ENCODE peak calls at places on chromosomes 6 and 20, in six cellular contexts. T is H9, C is astrocyte, J is OCI-LY7, E is K562, P is hepatocyte. L is an unnamed sample. For H3K79me2, the result is how much of the 10 kb centered on the place peaks cover.

GRCh38 chr20:24017160-24017761 is 28.7 kb upstream of the GGTLC1 start:
- DNase-seq in T (no peak), J (no peak), C (no peak), E (no peak), P (no peak), L (no peak)

GRCh38 chr6:42629845-42630244 is 66.0 kb downstream of the UBR2 start:
- DNase-seq in C (no peak), E (no peak), T (no peak), P (no peak), J (no peak), L (no peak)

GRCh38 chr6:157648561-157648960 is 174.5 kb upstream of the SNX9 start:
- DNase-seq in T (no peak), P (no peak), J (no peak), E (no peak), C (peak), L (no peak)

GRCh38 chr6:107458687-107459282 is 579 bp downstream of the PDSS2 start:
- DNase-seq in E (peak), P (peak), J (peak), T (peak), C (peak), L (peak)

GRCh38 chr6:155224031-155224451 is 39.8 kb upstream of the CLDN20 start:
- DNase-seq in E (no peak), J (no peak), T (no peak), P (peak), C (peak), L (no peak)

GRCh38 chr20:36773548-36774242 is at the start of gene DSN1:
- DNase-seq in E (peak), T (peak), C (peak), J (peak), P (peak), L (peak)

GRCh38 chr6:29631209-29631810 is 1.7 kb downstream of the GABBR1 start:
- DNase-seq in P (peak), E (peak), C (peak), T (peak), J (no peak), L (no peak)

GRCh38 chr6:70371454-70372105 is 41.7 kb upstream of the FAM135A start:
- DNase-seq in P (peak), T (no peak), E (peak), C (peak), J (peak), L (peak)

GRCh38 chr20:19478320-19478719 is 265.9 kb downstream of the SLC24A3 start:
- DNase-seq in C (no peak), J (no peak), P (no peak), E (no peak), T (no peak), L (no peak)

GRCh38 chr20:9699181-9699580 is 139.7 kb downstream of the PAK5 start:
- DNase-seq in E (no peak), C (no peak), P (no peak), T (no peak), J (no peak), L (no peak)

GRCh38 chr6:142026471-142026870 is 106.3 kb upstream of the GJE1 start:
- DNase-seq in P (no peak), J (no peak), C (no peak), E (no peak), T (no peak), L (no peak)

GRCh38 chr6:27814665-27815424 is 97.4 kb downstream of the OR2B2 start:
- DNase-seq in P (peak), T (peak), C (peak), J (peak), E (no peak), L (no peak)

GRCh38 chr6:133170602-133171001 is 70.6 kb upstream of the EYA4 start:
- DNase-seq in J (no peak), C (no peak), P (no peak), T (no peak), E (no peak), L (no peak)

GRCh38 chr6:71250050-71250689 is 38.4 kb upstream of the OGFRL1 start:
- DNase-seq in T (no peak), E (no peak), C (peak), P (no peak), J (peak), L (peak)

GRCh38 chr6:141587482-141588266 is 545.1 kb upstream of the GJE1 start:
- DNase-seq in C (peak), J (no peak), E (no peak), T (no peak), P (no peak), L (no peak)

GRCh38 chr6:99013145-99013544 is 65.4 kb upstream of the FBXL4 start:
- DNase-seq in C (peak), T (no peak), J (no peak), E (no peak), P (peak), L (no peak)

GRCh38 chr6:38612386-38612965 is 27.3 kb downstream of the BTBD9 start:
- DNase-seq in E (no peak), T (no peak), J (no peak), C (peak), P (no peak), L (no peak)

GRCh38 chr6:13453771-13454251 is 33.6 kb downstream of the GFOD1 start:
- DNase-seq in C (peak), P (no peak), E (no peak), J (no peak), T (no peak), L (no peak)

GRCh38 chr6:97160280-97160679 is 122.7 kb downstream of the MMS22L start:
- DNase-seq in T (no peak), P (no peak), C (peak), E (peak), J (no peak), L (no peak)

GRCh38 chr6:16563628-16564240 is 197.5 kb downstream of the ATXN1 start:
- DNase-seq in C (no peak), E (no peak), J (no peak), P (no peak), T (no peak), L (no peak)

GRCh38 chr6:32763417-32763816 is at the start of gene HLA-DQB2:
- DNase-seq in P (no peak), J (peak), T (no peak), C (peak), E (no peak), L (no peak)

GRCh38 chr6:95547043-95547442 is 30.3 kb upstream of the MANEA start:
- DNase-seq in P (no peak), C (no peak), E (no peak), T (no peak), J (no peak), L (no peak)

GRCh38 chr6:72580281-72580940 is 41.5 kb upstream of the KCNQ5 start:
- DNase-seq in C (peak), E (peak), P (peak), J (peak), T (peak), L (peak)

GRCh38 chr20:2836035-2836434 is 4.4 kb downstream of the PCED1A start:
- DNase-seq in T (no peak), P (no peak), J (no peak), C (no peak), E (no peak), L (no peak)

GRCh38 chr6:138403801-138404665 is at the start of gene HEBP2:
- DNase-seq in T (peak), E (peak), C (peak), P (peak), J (peak), L (peak)

GRCh38 chr6:34514593-34515472 is 41.3 kb downstream of the SPDEF start:
- DNase-seq in E (peak), T (peak), P (peak), J (no peak), C (peak), L (no peak)

GRCh38 chr20:62891111-62891510 is 29.5 kb upstream of the TCFL5 start:
- DNase-seq in P (no peak), J (no peak), E (no peak), T (no peak), C (no peak), L (no peak)

GRCh38 chr20:62617711-62618483 is 24.4 kb upstream of the SLCO4A1 start:
- DNase-seq in C (no peak), J (peak), E (no peak), P (no peak), T (no peak), L (no peak)

GRCh38 chr6:7331452-7331851 is 18.5 kb upstream of the SSR1 start:
- DNase-seq in P (no peak), J (no peak), C (no peak), E (no peak), T (no peak), L (no peak)

GRCh38 chr6:149888659-149889058 is 9.3 kb downstream of the RAET1E start:
- DNase-seq in C (peak), P (no peak), E (no peak), T (no peak), J (no peak), L (no peak)

GRCh38 chr6:37057678-37058077 is 52.2 kb downstream of the FGD2 start:
- DNase-seq in J (no peak), T (no peak), C (no peak), E (no peak), P (no peak), L (no peak)

GRCh38 chr6:67896476-67896875 is 738.6 kb upstream of the ADGRB3 start:
- DNase-seq in P (no peak), E (no peak), T (no peak), J (no peak), C (no peak), L (no peak)

GRCh38 chr6:2766767-2767314 is 1.6 kb downstream of the WRNIP1 start:
- DNase-seq in J (no peak), T (no peak), P (no peak), C (no peak), E (no peak), L (no peak)

GRCh38 chr20:31915491-31916280 is 36.2 kb downstream of the PDRG1 start:
- DNase-seq in P (no peak), C (no peak), T (no peak), J (no peak), E (no peak), L (no peak)

DNA sequence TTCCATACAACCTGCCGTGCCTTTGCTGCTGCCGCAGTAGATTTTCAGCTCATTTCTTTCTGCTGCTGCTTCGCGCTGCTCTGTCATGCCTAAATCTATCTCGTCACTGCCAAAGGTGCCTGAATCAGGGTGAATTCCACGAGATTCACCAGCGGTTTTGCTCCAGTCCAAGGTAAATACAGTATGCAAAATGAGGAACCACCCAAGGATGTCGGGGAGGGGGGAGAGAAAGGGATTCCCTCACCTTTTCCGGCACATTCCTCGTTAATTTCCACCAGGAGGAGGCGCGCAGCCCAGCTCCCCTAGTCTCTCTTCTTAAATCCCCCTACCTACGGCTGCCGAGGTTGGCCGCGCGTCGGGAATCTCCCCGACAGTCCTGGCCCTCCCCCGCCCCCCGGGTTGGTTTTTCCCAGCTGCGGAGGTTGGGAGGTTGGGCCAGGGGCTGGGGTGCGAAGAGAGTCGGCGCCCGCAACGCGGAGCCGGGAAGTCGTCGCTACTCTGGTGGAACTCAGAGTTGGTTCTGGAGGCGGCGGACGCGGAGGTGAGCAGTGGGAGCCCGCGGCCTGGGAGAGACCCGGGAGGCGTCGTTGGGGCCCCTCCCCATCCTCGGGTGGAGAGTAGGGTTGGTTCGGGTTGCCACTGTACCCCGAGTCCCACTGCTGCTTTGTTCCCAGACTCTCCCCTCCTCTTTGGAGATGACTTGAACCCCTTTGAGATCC is at the start of gene TPBG:
- DNase-seq in J (no peak), T (peak), C (peak), E (peak), P (peak), L (no peak)
- H3K79me2 ChIP-seq in J (under half), T (under half), C (under half), E (under half), P (under half), L (under half)

DNA sequence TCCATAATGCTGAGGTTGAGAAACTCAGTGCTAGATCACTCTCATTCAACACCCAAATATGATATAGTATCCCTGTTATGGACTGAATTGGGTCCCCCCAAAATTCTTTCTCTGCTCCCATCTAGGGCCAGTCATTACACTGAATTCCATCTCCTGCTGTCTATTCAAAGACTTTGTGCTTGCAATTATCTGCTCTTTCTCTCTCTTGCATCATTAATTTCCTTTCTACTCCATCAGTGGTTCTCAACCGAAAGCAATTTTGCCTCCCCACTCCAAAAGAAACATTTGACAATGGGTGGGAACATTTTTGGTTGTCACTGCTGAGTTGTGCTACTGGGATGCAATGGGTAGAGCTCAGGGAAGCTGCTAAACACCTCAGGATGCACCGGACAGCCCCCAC is 271.5 kb upstream of the CDYL start:
- DNase-seq in E (no peak), C (no peak), T (no peak), P (no peak), J (no peak), L (no peak)
- H3K27ac ChIP-seq in E (no peak), C (no peak), T (no peak), P (no peak), J (no peak), L (no peak)

GRCh38 chr6:124977067-124977908 is 15.1 kb downstream of the RNF217 start:
- DNase-seq in E (no peak), C (peak), T (no peak), J (no peak), P (peak), L (no peak)
- H3K79me2 ChIP-seq in E (half or more), C (half or more), T (under half), J (under half), P (half or more), L (under half)

GRCh38 chr6:136466789-136467585 is 83.2 kb downstream of the MAP7 start:
- DNase-seq in J (no peak), P (no peak), C (no peak), T (no peak), E (no peak), L (no peak)
- H3K27ac ChIP-seq in J (no peak), P (no peak), C (no peak), T (no peak), E (no peak), L (no peak)

DNA sequence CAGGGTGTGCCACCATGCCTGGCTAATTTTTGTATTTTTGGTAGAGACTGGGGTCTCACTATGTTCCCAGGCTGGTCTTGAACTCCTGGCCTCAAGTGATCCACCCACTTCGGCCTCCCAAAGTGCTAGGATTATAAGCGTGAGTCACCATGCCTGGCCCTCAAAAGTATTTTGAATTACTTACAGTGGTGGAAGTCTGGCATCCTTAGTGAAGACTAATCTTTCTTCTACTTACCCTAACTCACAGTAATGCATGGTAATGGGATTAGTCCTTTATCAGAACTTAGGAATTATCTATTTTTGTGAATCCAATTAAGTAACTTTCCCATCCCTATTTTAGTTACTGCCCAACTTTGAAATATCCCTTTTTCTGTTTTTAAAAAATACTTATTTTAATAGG is 3.9 kb downstream of the RWDD1 start:
- DNase-seq in C (no peak), P (no peak), T (no peak), E (no peak), J (no peak), L (no peak)
- H3K79me2 ChIP-seq in C (half or more), P (half or more), T (under half), E (half or more), J (half or more), L (half or more)

GRCh38 chr6:166927240-166927941 is 29.0 kb downstream of the RNASET2 start:
- DNase-seq in E (no peak), J (no peak), P (no peak), C (no peak), T (no peak), L (no peak)

GRCh38 chr6:166927942-166928643 is 28.3 kb downstream of the RNASET2 start:
- DNase-seq in J (no peak), T (no peak), E (no peak), P (no peak), C (no peak), L (no peak)

GRCh38 chr6:166929534-166930189 is 26.7 kb downstream of the RNASET2 start:
- DNase-seq in E (no peak), T (no peak), J (peak), P (no peak), C (no peak), L (no peak)

GRCh38 chr6:166930354-166930891 is 25.9 kb downstream of the RNASET2 start:
- DNase-seq in E (no peak), J (no peak), T (no peak), C (no peak), P (no peak), L (no peak)

DNA sequence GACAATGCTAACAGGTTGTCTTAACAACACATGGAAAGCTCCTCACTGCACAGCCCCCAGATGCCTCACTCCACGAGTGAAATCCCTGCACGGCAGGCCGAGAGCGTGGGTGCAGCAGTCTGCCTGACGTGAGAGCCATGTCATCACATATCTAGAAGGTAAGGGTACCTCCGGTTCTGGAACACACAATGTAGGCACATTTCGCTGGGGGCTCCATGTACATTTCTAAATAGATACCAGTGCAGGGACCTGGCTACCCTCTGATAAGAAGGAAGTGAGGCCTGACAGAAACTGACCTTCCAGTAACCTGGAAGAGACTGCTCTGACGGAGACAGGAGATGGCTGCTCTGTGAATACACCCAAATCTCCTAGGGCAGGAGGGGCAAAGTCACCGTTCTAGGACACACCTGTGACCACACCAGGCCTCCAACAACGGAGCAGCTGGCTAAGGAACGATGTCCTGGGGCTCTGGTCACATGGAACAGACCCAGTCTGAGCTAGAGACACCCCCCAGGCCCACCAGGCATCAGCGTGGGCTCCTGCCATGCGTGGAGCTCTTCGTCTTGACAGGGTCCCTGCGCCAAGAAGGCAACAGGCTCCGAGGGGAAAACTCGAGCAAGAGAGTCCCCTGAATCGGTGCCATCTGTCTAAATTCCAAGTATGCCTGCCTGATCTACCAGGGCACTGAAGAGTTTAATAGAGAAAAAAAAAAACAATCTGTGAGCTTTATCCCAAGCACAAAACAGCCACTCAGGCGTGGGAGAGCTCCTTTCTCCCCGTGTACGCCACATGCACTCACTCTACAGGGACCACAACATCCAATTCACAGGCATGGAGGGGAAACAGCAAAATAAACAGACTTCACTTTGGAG is 27.5 kb downstream of the RNASET2 start:
- DNase-seq in E (no peak), P (no peak), C (no peak), J (no peak), T (no peak), L (no peak)
- H3K27ac ChIP-seq in E (no peak), P (no peak), C (no peak), J (no peak), T (no peak), L (no peak)

GRCh38 chr20:44171775-44172571 is 15.0 kb downstream of the JPH2 start:
- DNase-seq in C (no peak), E (no peak), T (no peak), P (no peak), J (no peak), L (no peak)

GRCh38 chr20:44173846-44174245 is 13.1 kb downstream of the JPH2 start:
- DNase-seq in E (no peak), J (no peak), T (no peak), P (no peak), C (no peak), L (no peak)

GRCh38 chr20:44170796-44171410 is 16.1 kb downstream of the JPH2 start:
- DNase-seq in E (no peak), C (no peak), P (no peak), T (no peak), J (no peak), L (no peak)

GRCh38 chr20:44173116-44173515 is 13.9 kb downstream of the JPH2 start:
- DNase-seq in T (no peak), J (no peak), E (no peak), P (no peak), C (no peak), L (no peak)

GRCh38 chr20:44172572-44172950 is 14.4 kb downstream of the JPH2 start:
- DNase-seq in E (no peak), J (no peak), P (no peak), C (no peak), T (no peak), L (no peak)
- H3K79me2 ChIP-seq in E (under half), J (under half), P (under half), C (under half), T (under half), L (under half)